ENCODE peak calls at places on chromosomes 7 and 10, in five cellular contexts. One of them, this sample, is unnamed.

GRCh38 chr10:6037422-6037821 is 24.7 kb downstream of the IL2RA start:
- DNase-seq in NCI-H1436: no peak
- DNase-seq in H4: no peak
- DNase-seq in memory B cell: no peak
- DNase-seq in T-helper 2 cell: no peak
- DNase-seq in this sample: no peak

GRCh38 chr10:74047871-74048270 is 50.0 kb downstream of the VCL start:
- DNase-seq in NCI-H1436: no peak
- DNase-seq in H4: peak
- DNase-seq in memory B cell: no peak
- DNase-seq in T-helper 2 cell: no peak
- DNase-seq in this sample: no peak

GRCh38 chr10:44280615-44281014 is 104.3 kb downstream of the CXCL12 start:
- DNase-seq in NCI-H1436: no peak
- DNase-seq in memory B cell: no peak
- DNase-seq in T-helper 2 cell: no peak
- DNase-seq in H4: no peak
- DNase-seq in this sample: no peak

GRCh38 chr10:133219782-133220181 is 10.2 kb upstream of the UTF1 start:
- DNase-seq in H4: no peak
- DNase-seq in memory B cell: no peak
- DNase-seq in T-helper 2 cell: no peak
- DNase-seq in NCI-H1436: no peak
- DNase-seq in this sample: no peak

GRCh38 chr7:103912906-103913610 is 76.4 kb downstream of the RELN start:
- DNase-seq in T-helper 2 cell: no peak
- DNase-seq in memory B cell: no peak
- DNase-seq in H4: no peak
- DNase-seq in NCI-H1436: no peak
- DNase-seq in this sample: peak

GRCh38 chr10:125795111-125795510 is 19.5 kb upstream of the MMP21 start:
- DNase-seq in memory B cell: no peak
- DNase-seq in H4: no peak
- DNase-seq in NCI-H1436: no peak
- DNase-seq in T-helper 2 cell: no peak
- DNase-seq in this sample: no peak

GRCh38 chr10:84493951-84494848 is 165.8 kb downstream of the CCSER2 start:
- DNase-seq in T-helper 2 cell: no peak
- DNase-seq in NCI-H1436: no peak
- DNase-seq in memory B cell: no peak
- DNase-seq in H4: peak
- DNase-seq in this sample: peak

GRCh38 chr7:74612015-74612829 is 45.3 kb upstream of the GTF2I start:
- DNase-seq in NCI-H1436: no peak
- DNase-seq in memory B cell: no peak
- DNase-seq in H4: peak
- DNase-seq in T-helper 2 cell: no peak
- DNase-seq in this sample: peak

GRCh38 chr7:107173691-107174406 is 5.0 kb downstream of the HBP1 start:
- DNase-seq in NCI-H1436: no peak
- DNase-seq in memory B cell: no peak
- DNase-seq in H4: no peak
- DNase-seq in T-helper 2 cell: peak
- DNase-seq in this sample: no peak

GRCh38 chr10:93330824-93331223 is 151.3 kb downstream of the MYOF start:
- DNase-seq in memory B cell: no peak
- DNase-seq in T-helper 2 cell: no peak
- DNase-seq in H4: no peak
- DNase-seq in NCI-H1436: no peak
- DNase-seq in this sample: no peak

GRCh38 chr7:44107961-44108767 is 4.0 kb downstream of the AEBP1 start:
- DNase-seq in T-helper 2 cell: no peak
- DNase-seq in NCI-H1436: no peak
- DNase-seq in H4: no peak
- DNase-seq in memory B cell: no peak
- DNase-seq in this sample: no peak

This sample was measured in kidney tubule cell.